ENCODE peak calls at places on chromosomes 2 and 18, in four cellular contexts. F is SK-N-SH, I is H1, S is GM12878. O is an unnamed sample.

GRCh38 chr2:196291873-196292800 is 120.8 kb upstream of the STK17B start:
- DNase-seq in I (no peak), F (no peak), S (no peak), O (peak; percentile 12)

GRCh38 chr2:219292616-219293015 is 13.4 kb downstream of the DNAJB2 start:
- DNase-seq in I (no peak), S (no peak), F (no peak), O (no peak)

GRCh38 chr2:47250576-47251403 is 95.7 kb upstream of the STPG4 start:
- DNase-seq in F (no peak), I (no peak), S (no peak), O (no peak)

GRCh38 chr18:37565138-37565984 is at the start of gene CELF4:
- DNase-seq in F (peak; percentile 77), I (peak; percentile 77), S (no peak), O (no peak)

GRCh38 chr2:168120730-168121129 is 126.7 kb downstream of the STK39 start:
- DNase-seq in S (no peak), F (no peak), I (no peak), O (no peak)

GRCh38 chr18:13520306-13520705 is 206.1 kb downstream of the FAM210A start:
- DNase-seq in I (no peak), F (no peak), S (no peak), O (no peak)

GRCh38 chr18:50819027-50819726 is 639 bp downstream of the MRO start:
- DNase-seq in I (peak; percentile 78), F (peak; percentile 48), S (no peak), O (peak; percentile 56)

GRCh38 chr2:101677657-101678056 is 19.9 kb upstream of the MAP4K4 start:
- DNase-seq in I (no peak), F (no peak), S (no peak), O (no peak)

GRCh38 chr2:215881582-215881981 is 131.8 kb downstream of the MREG start:
- DNase-seq in F (no peak), I (no peak), S (no peak), O (no peak)

GRCh38 chr2:8146329-8147048 is 535.4 kb upstream of the ID2 start:
- DNase-seq in I (no peak), F (no peak), S (no peak), O (no peak)

GRCh38 chr2:179106342-179107178 is 56.6 kb upstream of the CCDC141 start:
- DNase-seq in F (peak; percentile 3), I (no peak), S (peak; percentile 56), O (peak; percentile 83)

GRCh38 chr2:10523406-10524189 is 75.5 kb upstream of the ODC1 start:
- DNase-seq in S (no peak), F (no peak), I (no peak), O (no peak)

GRCh38 chr2:25651066-25651465 is 22.3 kb downstream of the DTNB start:
- DNase-seq in S (no peak), F (no peak), I (no peak), O (no peak)

GRCh38 chr2:37201766-37202165 is 5.5 kb downstream of the CEBPZOS start:
- DNase-seq in I (no peak), F (no peak), S (no peak), O (no peak)

GRCh38 chr2:41854227-41854626 is 193.6 kb upstream of the PKDCC start:
- DNase-seq in F (no peak), I (no peak), S (no peak), O (no peak)

GRCh38 chr2:119756837-119757236 is 2.9 kb upstream of the PTPN4 start:
- DNase-seq in F (no peak), I (no peak), S (no peak), O (peak; percentile 57)

GRCh38 chr2:203237501-203238238 is 1.1 kb upstream of the CYP20A1 start:
- DNase-seq in F (peak; percentile 30), S (no peak), I (peak; percentile 7), O (no peak)

GRCh38 chr2:73856214-73856613 is 27.5 kb downstream of the STAMBP start:
- DNase-seq in F (no peak), I (no peak), S (no peak), O (no peak)

GRCh38 chr18:9417081-9417841 is 58.1 kb upstream of the RALBP1 start:
- DNase-seq in F (no peak), I (peak; percentile 40), S (no peak), O (no peak)

GRCh38 chr18:9410515-9410914 is 64.8 kb upstream of the RALBP1 start:
- DNase-seq in S (no peak), I (no peak), F (no peak), O (no peak)

GRCh38 chr18:9418047-9418690 is 57.1 kb upstream of the RALBP1 start:
- DNase-seq in F (peak; percentile 41), I (peak; percentile 45), S (no peak), O (no peak)

GRCh38 chr18:9413586-9413985 is 61.7 kb upstream of the RALBP1 start:
- DNase-seq in S (no peak), F (no peak), I (no peak), O (no peak)
- TF ChIP-seq TCF12 in S (no peak), F (no peak), I (no peak), O (no peak)

GRCh38 chr18:66124394-66124793 is 373.6 kb downstream of the CDH7 start:
- DNase-seq in S (no peak), I (no peak), F (no peak), O (peak; percentile 1)
- TF ChIP-seq TCF12 in S (no peak), I (no peak), F (no peak), O (no peak)

DNA sequence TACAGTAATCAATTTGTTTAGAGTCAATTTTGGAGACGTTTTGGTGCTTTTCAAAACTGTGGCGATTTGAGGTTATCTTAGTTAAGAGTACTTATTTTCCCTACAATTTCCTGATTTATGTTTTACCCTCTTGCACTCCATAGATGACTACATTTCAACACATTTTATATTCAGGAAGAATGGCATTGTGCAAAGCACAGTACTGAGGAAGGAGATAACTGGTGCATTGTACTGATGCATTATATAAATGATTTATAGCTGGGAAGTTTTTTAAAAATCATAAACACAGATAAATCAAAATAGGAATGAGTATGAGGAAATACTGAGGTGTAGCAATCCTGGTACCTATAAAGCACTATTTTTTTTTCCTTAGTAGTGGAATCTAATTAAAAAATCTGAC is 5.6 kb downstream of the REL start:
- DNase-seq in I (no peak), F (no peak), S (no peak), O (no peak)
- TF ChIP-seq TCF12 in I (no peak), F (no peak), S (no peak), O (no peak)

GRCh38 chr2:199851886-199852285 is 894 bp upstream of the FTCDNL1 start:
- DNase-seq in F (no peak), S (no peak), I (no peak), O (no peak)

GRCh38 chr2:199851499-199851816 is 466 bp upstream of the FTCDNL1 start:
- DNase-seq in I (no peak), S (no peak), F (no peak), O (no peak)

GRCh38 chr2:199848323-199848722 is 2.7 kb downstream of the FTCDNL1 start:
- DNase-seq in S (no peak), F (no peak), I (no peak), O (no peak)

GRCh38 chr2:199850250-199850717 is 708 bp downstream of the FTCDNL1 start:
- DNase-seq in I (no peak), S (no peak), F (no peak), O (no peak)

GRCh38 chr2:199850718-199851498 is at the start of gene FTCDNL1:
- DNase-seq in F (peak; percentile 76), I (peak; percentile 81), S (peak; percentile 16), O (peak; percentile 58)
- TF ChIP-seq TCF12 in F (no peak), I (no peak), S (no peak), O (no peak)

DNA sequence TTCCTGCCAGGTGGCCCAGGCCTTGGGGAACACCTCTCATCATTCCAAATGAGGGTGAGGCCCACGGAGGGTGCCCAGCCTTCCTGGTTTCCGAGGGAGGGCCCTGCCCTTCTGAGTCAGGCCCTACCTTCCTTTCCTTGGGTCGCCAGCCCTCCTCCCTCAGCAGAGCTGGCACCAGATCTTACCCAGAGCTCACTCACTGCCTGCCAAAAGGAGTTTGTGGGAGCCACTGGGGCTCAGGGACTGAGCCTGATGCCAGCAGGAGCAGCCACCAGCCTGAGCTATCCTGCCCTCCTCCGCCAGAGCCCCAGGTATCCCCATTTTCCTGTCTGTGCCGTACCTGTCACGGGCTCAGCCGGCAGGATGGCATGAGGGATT is 64.1 kb downstream of the NRP2 start:
- DNase-seq in I (no peak), S (no peak), F (peak; percentile 71), O (no peak)
- TF ChIP-seq TCF12 in I (no peak), S (no peak), F (no peak), O (no peak)

DNA sequence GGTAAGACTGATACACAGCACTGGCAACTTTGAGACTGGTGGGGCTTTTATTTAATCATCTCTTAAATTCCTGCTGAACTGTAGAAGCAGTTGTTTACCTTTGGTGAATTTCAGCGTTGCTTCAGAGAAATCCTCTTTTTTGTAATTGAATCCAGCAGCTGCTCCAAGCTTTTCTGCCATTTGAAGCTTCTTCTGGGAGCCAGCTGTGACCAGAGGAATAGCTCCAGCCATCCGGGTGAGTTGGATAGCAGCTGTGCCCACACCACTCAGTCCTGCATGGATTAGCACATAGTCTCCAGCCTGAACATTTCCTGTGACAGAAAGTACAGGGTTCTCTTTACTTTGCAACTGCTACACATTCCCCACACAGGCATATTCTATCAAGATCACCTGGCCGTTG is 3.9 kb downstream of the TP53I3 start:
- DNase-seq in I (no peak), S (no peak), F (no peak), O (no peak)
- TF ChIP-seq TCF12 in I (no peak), S (no peak), F (no peak), O (no peak)

DNA sequence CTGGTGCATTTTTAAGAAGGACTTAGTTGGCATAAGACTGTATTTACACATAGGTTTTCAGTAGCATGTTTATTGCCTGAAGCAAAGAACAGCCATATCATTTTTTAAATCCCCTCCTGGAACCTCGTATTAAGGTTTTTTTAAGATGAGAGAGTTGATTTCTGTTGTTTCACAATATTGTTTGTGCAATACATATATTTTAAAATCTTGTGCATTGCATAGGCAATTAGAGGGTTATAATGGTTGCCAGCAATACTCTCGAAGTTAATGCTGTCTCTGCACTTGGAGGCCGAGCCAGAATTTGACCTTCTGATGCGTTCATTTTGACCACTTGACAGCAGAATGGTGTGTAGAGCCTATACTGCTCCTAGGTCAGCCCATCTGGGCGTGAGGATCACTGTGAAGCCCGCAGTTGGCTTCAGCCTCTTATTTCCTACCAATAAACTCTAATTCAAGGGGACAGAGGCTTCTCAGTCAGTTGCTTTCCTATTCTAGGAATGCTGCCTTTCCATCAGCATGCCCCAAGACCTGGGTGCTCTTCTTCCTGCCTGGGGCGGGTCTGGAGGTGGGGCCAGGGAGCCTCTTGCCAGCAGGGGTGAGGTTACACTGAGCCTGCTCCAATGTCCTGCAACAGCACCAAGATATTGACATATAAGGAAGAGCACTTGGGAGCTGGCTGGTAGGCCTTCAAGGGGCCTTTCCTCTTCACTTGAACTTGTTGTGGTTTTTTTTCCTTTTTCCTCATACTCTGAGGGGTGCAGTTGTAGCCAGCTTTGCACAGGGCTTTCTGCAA is 91.4 kb upstream of the BCL2L11 start:
- DNase-seq in S (no peak), I (peak; percentile 43), F (no peak), O (no peak)
- TF ChIP-seq TCF12 in S (no peak), I (no peak), F (no peak), O (no peak)

O was measured in HepG2.